ENCODE peak calls at places on chromosomes 5 and 9, in six cellular contexts. Q is SK-N-SH, A is H1, I is K562, T is GM12878, P is HepG2. G is an unnamed sample.

GRCh38 chr5:68805427-68805826 is 288.4 kb upstream of the SLC30A5 start:
- DNase-seq in P (no peak), A (no peak), Q (no peak), I (no peak), T (no peak), G (no peak)

GRCh38 chr9:137664676-137665075 is 45.9 kb downstream of the EHMT1 start:
- DNase-seq in Q (no peak), I (no peak), P (peak), T (no peak), A (no peak), G (no peak)

GRCh38 chr5:112109331-112109993 is 309.6 kb downstream of the EPB41L4A start:
- DNase-seq in I (no peak), A (peak), T (no peak), Q (peak), P (no peak), G (peak)

GRCh38 chr5:83096660-83097334 is 19.4 kb downstream of the XRCC4 start:
- DNase-seq in I (no peak), Q (no peak), T (no peak), A (no peak), P (no peak), G (no peak)

GRCh38 chr9:12712532-12712931 is 19.3 kb downstream of the TYRP1 start:
- DNase-seq in P (no peak), A (no peak), T (no peak), I (no peak), Q (no peak), G (no peak)

GRCh38 chr5:58239731-58240130 is 220.2 kb downstream of the PLK2 start:
- DNase-seq in P (no peak), Q (no peak), I (no peak), T (no peak), A (no peak), G (no peak)

GRCh38 chr5:102628449-102629175 is 126.5 kb upstream of the PAM start:
- DNase-seq in T (no peak), A (no peak), Q (no peak), P (no peak), I (no peak), G (no peak)

GRCh38 chr5:15249152-15249551 is 250.8 kb upstream of the FBXL7 start:
- DNase-seq in P (no peak), I (no peak), Q (no peak), A (no peak), T (no peak), G (no peak)

GRCh38 chr5:116632890-116633289 is 58.3 kb upstream of the SEMA6A start:
- DNase-seq in A (no peak), P (no peak), I (no peak), Q (no peak), T (no peak), G (no peak)

GRCh38 chr9:129234491-129234890 is 56.4 kb upstream of the IER5L start:
- DNase-seq in T (no peak), P (no peak), Q (no peak), A (no peak), I (no peak), G (no peak)

GRCh38 chr9:93597871-93598646 is 21.7 kb downstream of the PHF2 start:
- DNase-seq in Q (no peak), P (no peak), I (no peak), T (no peak), A (peak), G (no peak)

GRCh38 chr5:139690385-139691274 is 42.5 kb downstream of the CXXC5 start:
- DNase-seq in A (peak), T (no peak), Q (peak), P (no peak), I (peak), G (no peak)

GRCh38 chr9:94779693-94780290 is 53.3 kb downstream of the AOPEP start:
- DNase-seq in P (no peak), A (no peak), T (no peak), I (no peak), Q (no peak), G (no peak)

GRCh38 chr5:139222346-139222745 is 24.2 kb upstream of the SIL1 start:
- DNase-seq in I (no peak), Q (no peak), P (no peak), A (no peak), T (no peak), G (no peak)

GRCh38 chr5:141383345-141383744 is 803 bp downstream of the PCDHGA7 start:
- DNase-seq in A (no peak), T (no peak), Q (no peak), P (no peak), I (peak), G (no peak)
- H3K4me3 ChIP-seq in A (no peak), T (no peak), Q (peak), P (no peak), I (no peak), G (no peak)

DNA sequence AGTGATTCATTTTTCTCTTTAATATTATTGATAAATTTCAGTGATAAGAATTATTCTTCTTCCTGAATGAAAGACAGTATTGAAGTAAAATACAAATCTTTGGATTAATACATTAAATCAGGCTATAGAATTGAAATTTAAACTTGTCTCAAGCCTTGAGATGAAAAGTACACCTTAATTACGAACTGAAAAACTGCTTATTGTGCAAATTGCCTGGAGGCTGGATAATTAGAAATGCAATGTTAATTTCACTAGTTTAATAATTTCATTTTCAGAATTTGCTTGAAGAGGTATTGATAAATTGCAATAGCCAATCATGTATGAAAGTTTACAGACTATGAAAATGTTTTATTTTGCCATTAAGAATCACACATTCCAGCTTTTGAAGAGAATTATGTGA is 11.0 kb upstream of the CCNH start:
- DNase-seq in A (no peak), Q (no peak), I (no peak), T (no peak), P (no peak), G (no peak)
- TF ChIP-seq GABPA in A (no peak), Q (no peak), I (no peak), T (no peak), P (no peak), G (no peak)

GRCh38 chr5:132369471-132370240 is at the start of gene SLC22A5:
- DNase-seq in A (peak), T (no peak), Q (peak), P (peak), I (peak), G (no peak)

GRCh38 chr5:132372542-132372941 is 3.0 kb downstream of the SLC22A5 start:
- DNase-seq in T (no peak), P (no peak), Q (no peak), A (no peak), I (no peak), G (no peak)

GRCh38 chr5:132372122-132372521 is 2.6 kb downstream of the SLC22A5 start:
- DNase-seq in Q (no peak), P (no peak), T (no peak), A (no peak), I (peak), G (no peak)

GRCh38 chr5:132370241-132370820 is 821 bp downstream of the SLC22A5 start:
- DNase-seq in I (no peak), A (no peak), P (no peak), Q (no peak), T (no peak), G (no peak)

GRCh38 chr5:132371603-132371994 is 2.1 kb downstream of the SLC22A5 start:
- DNase-seq in T (no peak), A (no peak), I (no peak), Q (no peak), P (no peak), G (no peak)
- H3K4me3 ChIP-seq in T (no peak), A (no peak), I (peak), Q (no peak), P (no peak), G (no peak)

DNA sequence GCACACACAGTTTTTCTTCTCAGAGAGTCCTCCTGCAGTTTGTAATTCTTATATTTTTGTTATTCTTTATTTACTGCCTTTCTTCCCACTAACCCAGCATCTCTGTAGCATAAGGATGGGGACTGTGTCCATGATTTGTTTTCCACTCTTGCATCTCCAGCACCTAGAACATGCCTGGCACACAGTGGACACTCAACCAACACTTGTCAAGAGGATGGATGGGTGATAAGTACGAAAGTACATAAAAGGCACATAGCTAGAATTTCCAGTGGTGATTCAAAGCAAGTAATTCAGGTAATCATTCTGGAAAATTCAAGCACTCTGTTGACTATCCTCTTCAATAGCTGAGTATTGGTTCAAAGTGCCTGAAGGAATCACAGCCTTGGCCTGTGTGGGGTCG is 60.2 kb upstream of the TRIO start:
- DNase-seq in Q (no peak), P (no peak), A (no peak), I (no peak), T (no peak), G (no peak)
- TF ChIP-seq GABPA in Q (no peak), P (no peak), A (no peak), I (no peak), T (no peak), G (no peak)

GRCh38 chr9:35051069-35051967 is 21.1 kb downstream of the VCP start:
- DNase-seq in T (no peak), P (peak), Q (peak), I (peak), A (peak), G (no peak)
- H3K4me3 ChIP-seq in T (no peak), P (no peak), Q (no peak), I (no peak), A (no peak), G (no peak)

DNA sequence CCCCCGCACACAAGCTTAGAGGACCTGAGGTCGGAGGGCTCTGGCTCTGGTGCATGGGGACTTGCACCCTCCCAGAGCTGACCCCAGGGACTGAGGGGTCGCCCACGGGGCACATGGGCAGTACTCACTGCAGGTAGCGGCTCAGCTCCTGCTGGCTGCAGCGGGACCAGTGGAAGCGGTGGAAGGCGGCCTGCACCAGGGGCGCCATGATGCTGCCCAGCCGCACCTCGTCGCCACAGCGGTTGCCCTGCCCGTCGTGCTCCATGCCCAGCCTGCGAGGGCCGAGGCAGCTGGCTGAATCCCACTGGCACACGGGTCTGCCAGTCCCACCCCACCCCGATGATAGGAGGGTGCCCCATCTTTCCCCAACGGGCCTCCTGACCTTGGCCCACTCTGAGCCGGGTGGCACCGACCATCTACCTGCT is 93.8 kb downstream of the ZNF354C start:
- DNase-seq in T (no peak), Q (no peak), P (no peak), A (peak), I (no peak), G (no peak)
- TF ChIP-seq GABPA in T (no peak), Q (no peak), P (no peak), A (no peak), I (no peak), G (no peak)

DNA sequence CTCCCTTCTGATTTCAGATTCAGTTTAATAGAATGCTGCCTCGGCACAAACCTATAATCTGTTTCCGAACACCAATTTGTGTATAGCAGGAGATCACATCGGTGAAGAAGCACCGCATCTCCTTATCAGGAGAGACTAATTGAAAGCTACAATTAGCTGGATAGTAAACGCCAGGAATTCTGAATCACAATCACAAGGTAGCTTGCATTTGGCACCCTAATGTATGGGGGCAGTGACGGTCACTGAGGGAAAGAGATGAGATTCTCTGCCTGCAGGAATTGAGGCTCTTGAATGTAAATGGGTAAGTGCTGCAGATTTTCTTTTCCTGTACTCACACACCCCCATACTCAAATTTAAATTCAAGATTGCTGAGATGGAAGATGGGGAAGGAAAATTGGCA is 373.6 kb upstream of the ZNF608 start:
- DNase-seq in A (no peak), T (no peak), Q (no peak), I (no peak), P (no peak), G (no peak)
- H3K4me3 ChIP-seq in A (no peak), T (no peak), Q (no peak), I (no peak), P (no peak), G (no peak)

GRCh38 chr5:135376961-135377621 is 21.9 kb downstream of the MACROH2A1 start:
- DNase-seq in I (no peak), P (no peak), A (no peak), T (no peak), Q (peak), G (no peak)
- TF ChIP-seq GABPA in I (no peak), P (no peak), A (no peak), T (no peak), Q (no peak), G (no peak)